ENCODE peak calls at places on chromosomes 5 and 9, in seven cellular contexts. T, E, K, M, D, O and G are unnamed samples.

GRCh38 chr5:122515709-122516431 is 203.8 kb downstream of the SNCAIP start:
- DNase-seq in T (peak), E (peak), K (peak), M (peak), D (peak), O (no peak), G (peak)

GRCh38 chr5:150729859-150730258 is 29.0 kb downstream of the DCTN4 start:
- DNase-seq in T (no peak), E (no peak), K (no peak), M (no peak), D (no peak), O (no peak), G (no peak)

GRCh38 chr9:77084094-77084493 is 64.6 kb downstream of the FOXB2 start:
- DNase-seq in T (no peak), E (no peak), K (no peak), M (no peak), D (no peak), O (no peak), G (no peak)

GRCh38 chr9:32378993-32379729 is 5.3 kb upstream of the ACO1 start:
- DNase-seq in T (peak), E (peak), K (peak), M (no peak), D (peak), O (peak), G (peak)

GRCh38 chr9:27939186-27939585 is 365.9 kb upstream of the C9orf72 start:
- DNase-seq in T (no peak), E (no peak), K (no peak), M (no peak), D (no peak), O (no peak), G (no peak)

GRCh38 chr9:93826905-93827544 is 128.1 kb downstream of the BARX1 start:
- DNase-seq in T (no peak), E (no peak), K (no peak), M (no peak), D (no peak), O (no peak), G (no peak)

GRCh38 chr5:135887881-135888614 is 7.6 kb downstream of the IL9 start:
- DNase-seq in T (no peak), E (no peak), K (no peak), M (no peak), D (peak), O (no peak), G (no peak)

GRCh38 chr9:68560131-68560844 is 19.6 kb upstream of the TMEM252 start:
- DNase-seq in T (peak), E (no peak), K (peak), M (peak), D (peak), O (peak), G (no peak)

GRCh38 chr5:126757713-126758357 is 19.1 kb upstream of the LMNB1 start:
- DNase-seq in T (no peak), E (no peak), K (no peak), M (no peak), D (no peak), O (no peak), G (no peak)

GRCh38 chr5:125528881-125529280 is 782.4 kb upstream of the ZNF608 start:
- DNase-seq in T (no peak), E (no peak), K (no peak), M (no peak), D (no peak), O (no peak), G (no peak)

GRCh38 chr5:158819840-158820620 is 279.7 kb downstream of the EBF1 start:
- DNase-seq in T (no peak), E (peak), K (no peak), M (no peak), D (peak), O (no peak), G (peak)

GRCh38 chr5:34587355-34588241 is 68.5 kb upstream of the RAI14 start:
- DNase-seq in T (no peak), E (no peak), K (no peak), M (no peak), D (peak), O (no peak), G (no peak)

GRCh38 chr5:142024771-142025304 is 12.0 kb upstream of the GNPDA1 start:
- DNase-seq in T (peak), E (peak), K (peak), M (peak), D (peak), O (peak), G (peak)
- TF ChIP-seq CTCF in T (no peak), E (no peak), K (no peak), M (no peak), D (no peak), O (no peak), G (no peak)

GRCh38 chr5:112068593-112068992 is 311.6 kb upstream of the NREP start:
- DNase-seq in T (no peak), E (no peak), K (no peak), M (no peak), D (no peak), O (no peak), G (no peak)
- H3K4me3 ChIP-seq in T (no peak), E (no peak), K (no peak), M (no peak), D (no peak), O (no peak), G (no peak)

DNA sequence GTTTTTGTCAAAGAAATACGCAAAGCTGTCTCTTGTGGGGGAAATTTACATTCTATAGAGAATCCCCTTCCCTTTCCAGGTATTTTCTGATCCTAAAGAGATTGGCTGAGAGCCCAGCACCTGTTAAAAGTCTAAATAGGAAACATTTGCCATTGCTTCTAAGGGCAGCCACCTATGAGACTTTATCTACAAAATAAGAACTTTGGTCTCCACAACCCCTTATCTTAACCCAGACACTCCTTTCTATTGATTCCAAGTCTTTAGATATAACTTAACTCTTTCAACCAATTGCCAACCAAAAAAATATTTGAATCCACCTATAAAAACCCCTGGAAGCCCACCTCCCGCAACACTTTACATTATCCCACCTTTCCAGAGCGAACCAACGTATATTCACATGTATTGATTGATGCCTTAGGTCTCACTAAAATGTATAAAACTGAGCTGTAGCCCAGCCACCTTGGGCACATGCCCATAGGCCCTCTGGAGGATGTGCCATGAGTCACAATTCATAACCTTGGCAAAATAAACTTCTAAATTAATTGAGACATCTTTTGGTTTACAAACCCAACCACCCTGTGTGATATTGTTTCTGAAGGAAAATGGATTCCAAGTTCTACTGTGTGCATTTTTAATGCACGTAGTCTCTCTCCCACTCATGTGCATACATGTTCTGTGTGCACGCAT is 211.4 kb downstream of the GAS1 start:
- DNase-seq in T (peak), E (no peak), K (no peak), M (no peak), D (peak), O (no peak), G (no peak)
- TF ChIP-seq CTCF in T (no peak), E (no peak), K (no peak), M (no peak), D (no peak), O (no peak), G (no peak)

DNA sequence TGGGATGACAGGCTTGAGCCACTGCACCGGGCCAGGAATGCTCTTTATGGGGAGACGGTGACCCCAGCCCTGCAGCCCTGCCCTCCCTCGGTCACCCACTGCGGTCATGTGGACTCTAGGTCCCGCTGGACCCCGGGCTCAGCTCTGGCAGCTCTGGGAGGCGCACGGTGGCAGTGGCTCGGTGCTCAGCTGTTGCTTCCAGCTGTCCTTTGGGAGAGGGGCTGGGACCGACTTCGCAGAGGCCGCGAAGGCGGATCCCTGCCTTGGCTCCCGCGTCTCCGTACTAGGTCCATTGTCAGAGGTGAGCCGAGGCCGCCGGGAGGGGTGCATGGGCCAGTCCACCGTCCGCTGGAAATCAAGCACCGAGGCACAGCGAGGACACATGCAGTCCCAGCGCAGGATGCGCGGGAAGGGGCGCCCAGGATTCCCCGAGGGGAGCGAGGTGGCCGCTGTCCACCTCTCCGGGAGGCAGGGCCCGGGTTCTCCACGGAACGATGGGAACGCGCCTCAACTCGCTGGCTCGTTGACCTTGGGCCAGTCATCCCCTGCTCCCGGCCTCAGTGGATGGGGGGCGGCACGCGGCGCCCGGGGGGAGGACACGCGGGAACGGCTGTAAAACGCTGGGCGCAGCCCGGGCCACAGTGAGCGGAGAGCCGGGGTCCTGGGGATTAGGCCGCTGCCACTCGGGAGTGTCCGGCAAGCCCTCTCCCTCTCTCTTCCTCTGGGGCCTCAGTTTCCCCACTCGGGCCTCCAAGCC is 734 bp downstream of the GBGT1 start:
- DNase-seq in T (peak), E (no peak), K (no peak), M (no peak), D (no peak), O (no peak), G (no peak)
- H3K4me3 ChIP-seq in T (peak), E (peak), K (peak), M (peak), D (peak), O (peak), G (peak)

GRCh38 chr5:52564594-52564993 is 223.1 kb upstream of the ITGA1 start:
- DNase-seq in T (no peak), E (no peak), K (no peak), M (no peak), D (no peak), O (no peak), G (no peak)

GRCh38 chr5:52562473-52562872 is 225.2 kb upstream of the ITGA1 start:
- DNase-seq in T (no peak), E (no peak), K (no peak), M (no peak), D (no peak), O (no peak), G (no peak)

GRCh38 chr5:52560366-52560765 is 227.3 kb upstream of the ITGA1 start:
- DNase-seq in T (no peak), E (no peak), K (no peak), M (no peak), D (peak), O (no peak), G (no peak)
- TF ChIP-seq CTCF in T (no peak), E (no peak), K (no peak), M (no peak), D (no peak), O (no peak), G (no peak)

GRCh38 chr9:135076143-135076875 is 11.2 kb upstream of the OLFM1 start:
- DNase-seq in T (peak), E (no peak), K (no peak), M (no peak), D (no peak), O (no peak), G (no peak)
- H3K4me3 ChIP-seq in T (no peak), E (no peak), K (peak), M (peak), D (no peak), O (no peak), G (peak)

GRCh38 chr5:10779592-10779991 is 18.6 kb upstream of the DAP start:
- DNase-seq in T (no peak), E (no peak), K (no peak), M (no peak), D (no peak), O (no peak), G (no peak)

DNA sequence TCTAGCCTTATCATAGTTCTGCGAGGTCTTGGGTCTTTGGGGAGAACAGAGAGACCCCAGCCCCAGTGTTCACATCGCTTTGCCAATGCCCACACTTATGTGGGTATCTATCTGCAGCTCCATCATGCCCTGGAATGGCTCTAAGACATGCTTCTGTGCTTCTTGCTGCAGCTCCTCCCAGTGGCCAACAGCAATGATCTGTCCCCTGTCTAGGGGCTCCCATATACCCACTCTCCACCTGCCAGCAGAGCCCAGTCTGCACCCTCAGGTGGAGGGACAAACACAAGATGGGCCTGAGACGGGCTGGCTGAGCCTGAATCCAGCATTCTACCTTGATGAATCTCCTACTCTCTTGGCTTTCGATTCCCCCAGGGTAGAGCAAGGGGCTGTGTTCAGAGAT is 14.6 kb upstream of the DAP start:
- DNase-seq in T (no peak), E (no peak), K (no peak), M (no peak), D (no peak), O (no peak), G (no peak)
- TF ChIP-seq CTCF in T (no peak), E (no peak), K (no peak), M (no peak), D (no peak), O (no peak), G (no peak)